ENCODE peak calls at places on chromosomes 12 and 14, in four cellular contexts. L is psoas muscle, I is suprapubic skin, N is A549. K is an unnamed sample.

GRCh38 chr14:102723650-102724049 is 53.6 kb upstream of the TRAF3 start:
- DNase-seq in I (no peak), N (no peak), L (no peak), K (no peak)

GRCh38 chr12:82176016-82176415 is 182.2 kb downstream of the CCDC59 start:
- DNase-seq in I (no peak), N (no peak), L (no peak), K (no peak)

GRCh38 chr14:95389471-95390011 is 69.8 kb upstream of the CLMN start:
- DNase-seq in L (peak; percentile 82), N (no peak), I (peak; percentile 72), K (peak; percentile 90)

GRCh38 chr12:6613015-6613775 is 6.0 kb upstream of the CHD4 start:
- DNase-seq in N (no peak), L (peak; percentile 69), I (peak; percentile 81), K (peak; percentile 92)

GRCh38 chr12:32139064-32139421 is 32.4 kb downstream of the BICD1 start:
- DNase-seq in N (no peak), I (no peak), L (no peak), K (no peak)

GRCh38 chr12:58765653-58766554 is 154.4 kb downstream of the LRIG3 start:
- DNase-seq in L (no peak), N (peak; percentile 76), I (no peak), K (no peak)

GRCh38 chr12:108342985-108343384 is 3.9 kb upstream of the CMKLR1 start:
- DNase-seq in I (peak; percentile 19), L (no peak), N (no peak), K (peak; percentile 68)

GRCh38 chr12:88469136-88469535 is 111.1 kb downstream of the KITLG start:
- DNase-seq in I (no peak), N (no peak), L (no peak), K (no peak)

GRCh38 chr12:108390495-108391203 is 51.5 kb upstream of the CMKLR1 start:
- DNase-seq in N (no peak), L (no peak), I (no peak), K (no peak)

GRCh38 chr12:68455676-68456345 is 123.6 kb upstream of the MDM1 start:
- DNase-seq in N (no peak), I (no peak), L (no peak), K (no peak)

GRCh38 chr14:101110729-101111619 is 207.5 kb upstream of the RTL1 start:
- DNase-seq in L (peak; percentile 6), N (peak; percentile 14), I (peak; percentile 54), K (no peak)

GRCh38 chr14:102722646-102723045 is 54.6 kb upstream of the TRAF3 start:
- DNase-seq in N (no peak), I (no peak), L (no peak), K (no peak)

GRCh38 chr14:75711134-75711795 is 50.2 kb downstream of the TTLL5 start:
- DNase-seq in I (no peak), L (no peak), N (peak; percentile 51), K (peak; percentile 40)

GRCh38 chr12:75446857-75447256 is 33.7 kb upstream of the GLIPR1 start:
- DNase-seq in N (peak; percentile 13), L (no peak), I (no peak), K (no peak)

GRCh38 chr12:50732591-50732990 is 31.3 kb upstream of the ATF1 start:
- DNase-seq in N (peak; percentile 59), I (no peak), L (no peak), K (no peak)

GRCh38 chr14:50806241-50806933 is 24.6 kb downstream of the NIN start:
- DNase-seq in N (no peak), I (no peak), L (no peak), K (no peak)

GRCh38 chr12:12456637-12457036 is 99.8 kb downstream of the BORCS5 start:
- DNase-seq in N (no peak), I (no peak), L (no peak), K (no peak)

DNA sequence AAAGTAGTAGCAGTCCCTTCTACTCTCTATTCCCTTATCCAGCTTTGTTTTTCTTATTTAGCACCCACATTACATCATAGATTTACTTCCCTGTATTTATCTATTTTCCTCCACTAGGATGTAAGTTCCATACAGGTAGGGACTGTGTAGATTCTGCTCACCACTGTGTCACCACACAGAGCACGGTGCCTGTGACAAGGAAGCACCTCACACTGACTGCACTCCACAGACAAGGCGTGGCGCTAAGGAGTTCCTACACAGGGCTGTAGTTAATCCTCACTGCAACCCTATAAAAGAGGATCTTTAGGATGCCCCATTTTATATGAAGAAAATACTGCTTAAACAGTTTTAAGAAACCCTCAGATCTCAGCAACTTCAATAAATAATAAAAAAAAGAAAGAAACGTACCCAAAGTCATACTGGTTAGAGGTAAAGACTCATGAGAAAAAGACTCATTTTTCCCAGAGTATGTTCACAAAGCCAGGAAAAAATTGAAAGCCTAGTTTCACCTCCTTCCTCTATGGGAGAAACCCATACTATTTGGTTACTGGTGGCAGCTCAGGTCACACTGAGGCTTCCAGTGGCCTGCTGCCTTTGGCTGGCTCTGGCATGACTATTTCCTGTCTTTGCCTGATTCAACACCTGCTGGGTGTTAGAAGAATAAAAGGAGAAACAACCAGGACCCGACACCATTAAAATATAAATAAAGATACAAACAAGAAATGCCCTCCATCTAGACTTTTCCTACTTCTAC is 36.9 kb downstream of the RAD9B start:
- DNase-seq in L (no peak), I (no peak), N (no peak), K (no peak)
- H3K27ac ChIP-seq in L (peak overlapping the region; percentile 86), I (peak overlapping the region; percentile 12), N (no peak overlapping the region), K (peak overlapping the region; percentile 95)

DNA sequence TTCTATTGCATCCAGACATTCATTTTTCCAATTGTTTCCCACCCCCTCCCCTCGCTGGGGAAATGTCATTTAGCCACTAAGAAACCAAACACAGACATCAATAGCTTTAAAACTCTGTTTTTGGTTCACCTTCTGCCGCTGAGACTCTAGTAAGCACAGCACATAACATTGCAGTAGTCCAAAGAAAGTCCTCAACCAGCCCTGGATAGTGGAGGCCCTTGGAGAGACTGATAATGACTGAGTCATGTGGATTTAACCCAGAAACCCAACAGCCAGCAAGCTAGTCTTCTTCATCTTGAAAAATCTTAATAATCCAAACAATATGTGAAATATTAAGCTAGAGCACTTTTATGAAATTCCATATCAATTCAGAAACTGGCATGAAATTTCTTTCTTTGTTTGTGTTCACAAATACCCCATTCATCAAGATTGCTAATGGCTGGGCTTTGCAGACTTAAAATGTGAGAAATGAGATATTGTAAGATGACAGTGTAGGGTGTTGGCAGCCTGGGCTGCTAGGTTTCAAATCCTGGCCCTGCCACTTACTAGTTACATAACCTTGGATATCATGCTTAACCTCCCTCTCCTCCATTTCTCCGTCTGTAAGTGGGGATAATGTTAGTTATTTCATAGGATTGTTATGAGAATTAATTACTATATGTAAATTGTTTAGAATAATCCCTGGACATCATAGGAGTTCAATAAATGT is 40.1 kb downstream of the RERG start:
- DNase-seq in L (no peak), N (no peak), I (no peak), K (peak; percentile 66)
- H3K4me1 ChIP-seq in L (no peaks in the 10 kb centered on the region), N (no peaks in the 10 kb centered on the region), I (peaks cover 12% of the 10 kb centered on the region), K (peaks cover 6% of the 10 kb centered on the region)

GRCh38 chr14:22839159-22839779 is 2.9 kb downstream of the MMP14 start:
- DNase-seq in L (no peak), I (peak; percentile 90), N (no peak), K (no peak)
- H3K27ac ChIP-seq in L (no peak overlapping the region), I (peak overlapping the region; percentile 96), N (peak overlapping the region; percentile 14), K (peak overlapping the region; percentile 77)

GRCh38 chr14:61563162-61563511 is 132.2 kb upstream of the HIF1A start:
- DNase-seq in L (no peak), N (no peak), I (no peak), K (no peak)
- H3K4me1 ChIP-seq in L (peaks cover 30% of the 10 kb centered on the region), N (peaks cover 88% of the 10 kb centered on the region), I (peaks cover 56% of the 10 kb centered on the region), K (peaks cover 12% of the 10 kb centered on the region)

GRCh38 chr12:46131729-46132128 is 137.1 kb downstream of the SLC38A1 start:
- DNase-seq in N (peak; percentile 50), L (no peak), I (no peak), K (no peak)

GRCh38 chr12:46124848-46125619 is 134.7 kb upstream of the SCAF11 start:
- DNase-seq in N (peak; percentile 87), L (no peak), I (no peak), K (peak; percentile 63)

GRCh38 chr12:46124132-46124847 is 133.9 kb upstream of the SCAF11 start:
- DNase-seq in L (no peak), I (no peak), N (peak; percentile 16), K (no peak)

DNA sequence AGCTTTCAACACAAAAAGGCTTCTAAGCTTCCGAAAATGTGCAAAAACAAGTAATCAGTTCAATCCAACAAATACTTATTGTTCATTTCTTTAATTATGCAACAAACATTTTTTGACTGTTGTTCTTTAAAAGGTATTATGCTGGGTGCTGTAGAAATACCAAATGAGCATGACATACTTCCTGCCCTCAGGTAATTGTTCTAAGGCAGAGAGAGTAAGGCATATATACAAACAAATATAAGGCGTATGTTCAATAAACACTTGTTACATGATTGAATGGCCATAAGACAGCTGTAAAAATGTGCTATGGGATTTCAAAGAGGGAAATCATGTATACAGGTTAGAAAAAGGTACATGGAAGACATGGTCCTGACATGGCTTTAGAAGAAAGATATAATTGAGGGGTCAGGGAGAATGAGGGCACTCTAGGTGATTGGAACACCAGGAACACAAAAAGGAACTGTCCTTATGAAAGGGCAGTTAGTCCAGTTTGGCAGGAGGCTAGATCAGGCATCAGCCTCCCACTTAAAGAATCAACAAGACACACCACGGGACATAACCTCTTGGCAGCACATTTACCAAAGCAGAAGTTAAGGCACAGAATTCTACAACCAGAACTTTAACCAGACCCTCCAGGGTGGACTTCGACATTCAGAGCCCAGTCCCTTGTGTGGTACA is 135.8 kb upstream of the SCAF11 start:
- DNase-seq in I (no peak), N (no peak), L (no peak), K (no peak)
- H3K27ac ChIP-seq in I (no peak overlapping the region), N (no peak overlapping the region), L (no peak overlapping the region), K (no peak overlapping the region)

K was measured in right cardiac atrium.